ENCODE peak calls at places on chromosomes 2 and 18, in eight cellular contexts. T is glutamatergic neuron; W is RPMI7951; G is GOT3; S is activated T-helper 9 cell treated with anti-CD3 and anti-CD28 coated beads, Interleukin-2, amount 50 U/mL, for 16 hours; J is heart left ventricle; U is T1000; N is GM12864. Z is an unnamed sample.

GRCh38 chr2:223797811-223798721 is 39.3 kb downstream of the AP1S3 start:
- DNase-seq in T (no peak), W (peak), G (no peak), S (no peak), J (no peak), U (no peak), N (peak), Z (no peak)

GRCh38 chr2:137155351-137156104 is 390.2 kb downstream of the THSD7B start:
- DNase-seq in T (no peak), W (peak), G (no peak), S (no peak), J (no peak), U (no peak), N (no peak), Z (no peak)

GRCh38 chr2:161172901-161173540 is 12.8 kb downstream of the TANK start:
- DNase-seq in T (no peak), W (no peak), G (no peak), S (no peak), J (no peak), U (no peak), N (no peak), Z (no peak)

GRCh38 chr2:2653221-2653620 is 322.1 kb upstream of the MYT1L start:
- DNase-seq in T (no peak), W (no peak), G (no peak), S (no peak), J (no peak), U (no peak), N (no peak), Z (no peak)

GRCh38 chr18:48534364-48534763 is 4.5 kb upstream of the CTIF start:
- DNase-seq in T (no peak), W (peak), G (no peak), S (no peak), J (no peak), U (no peak), N (no peak), Z (no peak)

GRCh38 chr2:121429119-121429903 is 101.4 kb upstream of the RNU4ATAC start:
- DNase-seq in T (no peak), W (peak), G (no peak), S (no peak), J (no peak), U (no peak), N (no peak), Z (no peak)

GRCh38 chr2:240182001-240182400 is 41.5 kb upstream of the OTOS start:
- DNase-seq in T (no peak), W (no peak), G (no peak), S (no peak), J (no peak), U (no peak), N (no peak), Z (no peak)

GRCh38 chr18:41170346-41170745 is 784.7 kb upstream of the PIK3C3 start:
- DNase-seq in T (no peak), W (no peak), G (no peak), S (no peak), J (no peak), U (no peak), N (no peak), Z (no peak)

GRCh38 chr2:9140570-9141378 is 65.8 kb upstream of the ASAP2 start:
- DNase-seq in T (no peak), W (no peak), G (no peak), S (no peak), J (no peak), U (no peak), N (no peak), Z (no peak)

GRCh38 chr2:173884403-173884802 is 80.8 kb downstream of the SP3 start:
- DNase-seq in T (peak), W (peak), G (no peak), S (no peak), J (peak), U (no peak), N (no peak), Z (peak)

Z was measured in left lung.